ENCODE peak calls at places on chromosomes 11 and 22, in nine cellular contexts. D, Q, N, R, V, H, U, X and L are unnamed samples.

GRCh38 chr11:15845261-15845660 is 511.1 kb downstream of the SOX6 start:
- DNase-seq in U (no peak), X (peak), D (no peak), V (no peak), Q (no peak), H (no peak), N (no peak), R (no peak), L (no peak)

GRCh38 chr11:122253541-122254317 is 137.7 kb upstream of the BLID start:
- DNase-seq in Q (no peak), H (no peak), U (peak), V (no peak), R (peak), D (no peak), X (peak), N (no peak), L (no peak)

GRCh38 chr11:73538381-73538872 is 59.5 kb downstream of the FAM168A start:
- DNase-seq in V (peak), X (peak), D (no peak), N (no peak), H (no peak), U (no peak), Q (no peak), R (no peak), L (peak)

GRCh38 chr11:3223932-3224729 is 5.5 kb upstream of the MRGPRG start:
- DNase-seq in Q (no peak), D (no peak), V (peak), R (no peak), H (no peak), X (peak), N (no peak), U (no peak), L (no peak)

GRCh38 chr11:47899801-47900200 is 51.7 kb upstream of the NUP160 start:
- DNase-seq in N (no peak), Q (peak), D (no peak), X (no peak), R (no peak), H (no peak), U (no peak), V (no peak), L (peak)

GRCh38 chr11:69079891-69080290 is 31.2 kb downstream of the TPCN2 start:
- DNase-seq in V (no peak), R (no peak), H (no peak), N (no peak), D (no peak), X (no peak), U (no peak), Q (no peak), L (no peak)

GRCh38 chr11:14644396-14645246 is 1.0 kb downstream of the PDE3B start:
- DNase-seq in U (peak), N (peak), R (peak), X (peak), H (no peak), V (peak), Q (no peak), D (peak), L (no peak)

GRCh38 chr22:19822301-19823117 is 32.2 kb downstream of the GNB1L start:
- DNase-seq in Q (no peak), V (no peak), N (no peak), R (no peak), H (no peak), X (no peak), D (no peak), U (no peak), L (no peak)

GRCh38 chr11:9091044-9091936 is at the start of gene SCUBE2:
- DNase-seq in V (no peak), U (no peak), D (no peak), H (no peak), R (no peak), X (peak), Q (no peak), N (no peak), L (no peak)

GRCh38 chr11:19242184-19242932 is 1.6 kb upstream of the E2F8 start:
- DNase-seq in V (no peak), U (no peak), N (no peak), H (no peak), R (no peak), D (no peak), X (peak), Q (no peak), L (no peak)

GRCh38 chr11:12284321-12285050 is 92.9 kb upstream of the PARVA start:
- DNase-seq in V (no peak), Q (no peak), R (no peak), H (no peak), D (peak), N (no peak), U (peak), X (no peak), L (no peak)

DNA sequence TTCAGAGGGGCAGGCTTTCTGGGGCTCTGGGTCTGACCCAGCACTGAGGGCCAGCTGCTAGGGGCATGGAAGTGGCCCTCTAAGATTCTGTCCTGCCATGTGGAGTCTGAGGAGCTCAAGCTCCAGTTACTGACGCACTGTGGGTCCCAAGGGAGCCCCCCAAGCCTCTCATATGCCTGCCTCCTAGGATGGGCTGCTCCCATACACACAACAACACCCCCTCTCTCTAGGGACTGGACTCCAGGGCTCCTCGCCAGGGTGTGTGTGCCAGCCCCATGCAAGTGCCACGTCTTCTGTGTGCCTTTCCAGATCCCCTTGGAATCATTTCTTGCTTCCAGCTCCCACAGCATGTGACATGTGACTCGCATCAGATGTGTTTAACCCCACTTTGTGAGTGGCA is 234.5 kb downstream of the CEP164 start:
- DNase-seq in D (no peak), N (no peak), X (no peak), R (no peak), V (no peak), H (no peak), U (no peak), Q (peak), L (no peak)
- H3K4me3 ChIP-seq in D (no peak), N (no peak), X (no peak), R (no peak), V (no peak), H (no peak), U (no peak), Q (no peak), L (no peak)

DNA sequence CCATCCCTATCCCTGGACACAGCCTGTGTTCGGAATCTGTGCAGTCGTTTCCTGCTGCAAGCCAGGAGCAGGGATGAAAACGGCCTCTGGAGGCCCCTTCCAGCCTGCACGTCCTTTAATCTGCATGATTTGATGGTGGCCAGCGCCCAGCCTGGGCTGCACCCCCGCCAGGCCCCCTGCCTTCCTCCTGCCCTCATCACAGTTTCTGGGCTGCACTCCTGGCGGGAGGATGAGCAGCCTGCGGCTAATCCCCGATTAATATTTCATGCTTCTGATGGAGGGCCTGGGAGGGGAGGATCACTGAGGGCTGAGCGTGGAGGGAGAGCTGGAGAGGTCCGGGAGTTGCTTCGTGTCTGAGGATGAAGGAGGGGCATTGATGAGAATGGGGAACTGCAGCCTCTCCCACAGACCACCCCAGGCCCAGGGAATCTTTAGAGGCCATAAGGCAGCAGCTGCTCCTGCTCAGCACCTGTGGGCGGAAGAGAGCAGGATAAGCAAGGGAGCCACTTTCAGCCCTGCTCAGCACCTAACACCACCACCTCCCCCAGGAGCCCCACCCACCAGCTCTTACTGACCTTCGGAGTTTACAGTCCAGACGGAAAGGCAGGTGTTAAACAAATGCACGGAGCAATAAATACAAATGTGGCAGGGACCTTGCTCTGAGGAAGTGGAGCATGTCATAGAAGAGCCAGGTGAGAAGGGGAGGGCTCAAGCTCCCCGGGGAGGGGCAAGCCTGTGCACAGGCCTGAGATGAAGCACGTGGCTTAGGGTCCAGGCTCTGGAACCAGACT is 135.0 kb upstream of the NECTIN1 start:
- DNase-seq in D (no peak), H (no peak), V (peak), X (peak), U (no peak), Q (no peak), N (no peak), R (no peak), L (peak)
- H3K4me3 ChIP-seq in D (no peak), H (no peak), V (no peak), X (no peak), U (no peak), Q (no peak), N (no peak), R (no peak), L (no peak)

GRCh38 chr11:61297341-61297740 is 2.2 kb upstream of the VWCE start:
- DNase-seq in U (no peak), X (no peak), N (no peak), D (no peak), Q (no peak), R (peak), V (no peak), H (no peak), L (no peak)

GRCh38 chr11:61290905-61291690 is 4.0 kb downstream of the VWCE start:
- DNase-seq in U (no peak), X (peak), V (no peak), D (no peak), R (no peak), N (no peak), Q (peak), H (no peak), L (no peak)

GRCh38 chr11:61295596-61295926 is 445 bp upstream of the VWCE start:
- DNase-seq in N (no peak), D (no peak), V (no peak), Q (no peak), X (no peak), H (no peak), R (no peak), U (no peak), L (no peak)

GRCh38 chr11:61294717-61295595 is at the start of gene VWCE:
- DNase-seq in N (peak), V (peak), U (peak), H (no peak), R (peak), X (peak), D (peak), Q (peak), L (peak)

DNA sequence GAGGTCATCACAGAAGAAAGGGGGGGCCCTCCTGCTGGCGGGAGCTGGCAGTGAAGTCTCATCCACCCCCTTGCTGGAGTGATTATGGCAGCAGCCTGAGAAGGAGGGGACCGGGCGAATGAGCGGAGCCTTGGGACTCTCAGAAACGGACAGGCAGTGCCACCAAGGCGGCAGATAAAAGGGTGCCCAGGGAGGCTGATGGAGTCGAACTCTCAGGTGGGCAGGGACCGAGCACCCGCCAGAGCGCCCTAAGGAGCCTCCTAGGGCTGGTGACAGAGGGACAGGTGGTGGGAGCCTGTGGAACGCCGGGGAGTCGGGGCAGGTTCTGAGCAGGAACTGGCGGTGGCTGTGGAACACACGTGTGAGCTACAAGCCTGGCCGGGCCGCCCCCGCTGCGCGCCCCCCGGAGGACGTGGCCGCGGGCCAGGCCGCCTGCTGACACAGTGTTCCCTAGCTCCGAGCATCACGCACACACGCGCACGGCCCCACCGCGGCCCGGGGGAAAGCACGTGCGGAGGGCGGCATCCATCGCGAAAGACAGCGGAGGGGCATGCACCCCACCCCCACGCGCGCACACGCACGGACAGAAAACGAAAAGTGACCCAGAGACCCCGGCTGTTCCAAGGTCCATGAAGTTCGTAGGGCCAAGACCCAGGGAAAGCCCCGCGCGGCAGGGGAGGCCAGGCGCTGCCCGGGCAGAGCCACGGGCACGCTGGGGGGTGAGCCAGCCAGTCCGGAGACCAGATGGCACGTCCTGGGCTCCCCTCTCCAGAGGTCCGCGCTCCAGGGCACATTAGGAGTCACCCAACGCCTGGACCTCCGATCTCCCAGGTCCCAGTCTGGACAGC is 1.0 kb downstream of the VWCE start:
- DNase-seq in U (peak), N (peak), H (no peak), X (peak), D (peak), Q (peak), V (peak), R (peak), L (peak)
- H3K4me3 ChIP-seq in U (peak), N (peak), H (peak), X (peak), D (peak), Q (peak), V (peak), R (peak), L (peak)

GRCh38 chr11:79437981-79438630 is 2.7 kb downstream of the TENM4 start:
- DNase-seq in H (no peak), N (no peak), R (peak), D (peak), U (peak), V (peak), Q (no peak), X (peak), L (no peak)

GRCh38 chr11:79439430-79439892 is 1.4 kb downstream of the TENM4 start:
- DNase-seq in V (no peak), N (no peak), X (no peak), Q (peak), D (peak), U (peak), H (no peak), R (no peak), L (no peak)

GRCh38 chr11:79439893-79440450 is 858 bp downstream of the TENM4 start:
- DNase-seq in N (no peak), V (peak), X (peak), U (no peak), H (no peak), R (no peak), D (peak), Q (no peak), L (no peak)

GRCh38 chr11:79437274-79437980 is 3.4 kb downstream of the TENM4 start:
- DNase-seq in Q (no peak), X (peak), H (no peak), U (peak), D (peak), R (no peak), N (no peak), V (peak), L (no peak)

DNA sequence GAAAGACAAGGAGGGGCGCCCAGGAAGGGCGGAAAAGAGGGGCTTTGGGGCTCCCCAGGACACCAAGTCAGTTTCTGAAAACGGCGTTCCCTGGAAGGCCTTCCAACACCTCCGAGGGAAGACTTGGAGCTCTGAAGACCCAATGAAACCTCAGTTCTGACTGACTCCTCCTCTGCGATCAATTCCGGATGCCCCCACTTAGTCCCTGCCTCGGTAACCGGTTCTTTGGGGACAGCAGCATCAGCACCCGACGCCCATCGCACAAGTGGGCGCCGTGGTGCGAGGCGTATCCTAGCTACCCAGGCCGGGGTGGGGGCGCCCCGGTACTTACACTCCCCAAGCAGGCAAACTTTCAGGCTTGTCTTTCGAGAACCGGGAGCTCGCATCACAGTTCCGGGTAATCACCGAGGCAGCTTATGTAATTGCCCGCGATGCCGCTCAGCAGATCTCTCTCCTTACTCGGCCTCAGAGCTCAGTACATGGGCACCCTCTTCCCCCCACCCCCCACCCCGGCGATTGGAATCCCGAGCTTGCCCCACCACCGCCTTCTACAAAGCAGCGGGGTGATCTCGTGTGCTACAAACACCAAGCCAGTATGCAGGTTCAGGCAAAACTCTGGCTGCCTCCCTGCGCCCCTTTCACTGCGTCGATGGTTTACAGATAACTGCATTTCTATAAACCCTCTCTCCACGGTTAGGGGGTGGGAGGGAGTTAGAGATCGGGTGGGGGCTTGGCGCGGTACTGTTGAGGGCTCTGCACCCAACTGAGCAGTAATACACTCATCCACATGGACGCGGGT is 2.0 kb downstream of the TENM4 start:
- DNase-seq in H (no peak), Q (peak), U (peak), V (peak), D (peak), R (no peak), X (peak), N (no peak), L (no peak)
- H3K4me3 ChIP-seq in H (peak), Q (peak), U (peak), V (peak), D (peak), R (peak), X (peak), N (no peak), L (no peak)